ENCODE peak calls at places on chromosomes 1 and 21, in seven cellular contexts. G, O, H, Y, N, M and R are unnamed samples.
A peak's percentile ranks its signal among the peaks of the same experiment; 100 is the strongest.

GRCh38 chr1:19596065-19596718 is 47.9 kb upstream of the NBL1 start:
- DNase-seq in G (no peak), O (no peak), Y (no peak), M (no peak), N (no peak), H (no peak), R (no peak)

GRCh38 chr1:37562984-37563383 is 6.2 kb downstream of the DNALI1 start:
- DNase-seq in G (no peak), Y (no peak), N (no peak), H (no peak), O (no peak), M (no peak), R (no peak)

GRCh38 chr1:36306210-36306901 is at the start of gene SH3D21:
- DNase-seq in M (peak; percentile 67), G (no peak), Y (peak; percentile 73), H (peak; percentile 48), N (no peak), O (peak; percentile 51), R (no peak)

GRCh38 chr1:7648761-7649384 is 122.2 kb upstream of the VAMP3 start:
- DNase-seq in N (no peak), H (peak; percentile 78), G (no peak), O (no peak), Y (peak; percentile 90), M (peak; percentile 14), R (no peak)

GRCh38 chr1:87528754-87529517 is 200.3 kb downstream of the LMO4 start:
- DNase-seq in H (no peak), M (no peak), G (no peak), O (no peak), N (no peak), Y (no peak), R (no peak)

GRCh38 chr1:29236743-29236992 is 346 bp downstream of the PTPRU start:
- DNase-seq in O (no peak), G (no peak), M (peak; percentile 31), H (peak; percentile 26), N (no peak), Y (no peak), R (peak; percentile 32)

GRCh38 chr1:208445710-208446702 is 201.8 kb upstream of the PLXNA2 start:
- DNase-seq in Y (no peak), M (peak; percentile 4), G (no peak), N (no peak), H (no peak), O (no peak), R (no peak)

GRCh38 chr1:244154882-244155531 is 103.9 kb downstream of the ZBTB18 start:
- DNase-seq in O (no peak), Y (peak; percentile 75), G (peak; percentile 75), H (no peak), N (peak; percentile 35), M (no peak), R (no peak)

GRCh38 chr1:195520757-195521156 is 1087.5 kb downstream of the KCNT2 start:
- DNase-seq in N (no peak), Y (no peak), H (no peak), G (no peak), O (no peak), M (no peak), R (no peak)

GRCh38 chr1:48718696-48719095 is 58.0 kb downstream of the BEND5 start:
- DNase-seq in G (no peak), M (no peak), H (no peak), O (no peak), Y (no peak), N (no peak), R (no peak)

GRCh38 chr1:28508435-28508754 is 2.6 kb downstream of the RCC1 start:
- DNase-seq in M (no peak), O (no peak), Y (no peak), H (no peak), N (no peak), G (no peak), R (peak; percentile 48)

GRCh38 chr1:47942238-47942629 is 55.0 kb downstream of the TRABD2B start:
- DNase-seq in G (no peak), H (no peak), O (no peak), M (no peak), Y (no peak), N (no peak), R (no peak)

GRCh38 chr1:227922501-227923352 is 25.0 kb downstream of the WNT9A start:
- DNase-seq in N (no peak), G (no peak), M (no peak), Y (no peak), O (no peak), H (no peak), R (no peak)

GRCh38 chr1:11731719-11732283 is 4.1 kb upstream of the AGTRAP start:
- DNase-seq in M (no peak), H (peak; percentile 77), O (peak; percentile 23), G (peak; percentile 84), N (peak; percentile 81), Y (peak; percentile 80), R (peak; percentile 33)

GRCh38 chr1:208107817-208108608 is 136.2 kb downstream of the PLXNA2 start:
- DNase-seq in H (peak; percentile 65), Y (peak; percentile 84), M (peak; percentile 28), O (no peak), N (no peak), G (no peak), R (no peak)

GRCh38 chr21:27719226-27719625 is 752.3 kb upstream of the ADAMTS5 start:
- DNase-seq in M (no peak), Y (no peak), O (no peak), N (no peak), H (no peak), G (no peak), R (no peak)

GRCh38 chr1:166905930-166906329 is 29.9 kb upstream of the TADA1 start:
- DNase-seq in N (no peak), Y (no peak), M (no peak), G (no peak), H (no peak), O (no peak), R (no peak)

GRCh38 chr1:93079685-93080141 is 630 bp downstream of the MTF2 start:
- DNase-seq in Y (peak; percentile 56), G (peak; percentile 34), H (peak; percentile 23), O (peak; percentile 16), M (no peak), N (peak; percentile 35), R (peak; percentile 47)

DNA sequence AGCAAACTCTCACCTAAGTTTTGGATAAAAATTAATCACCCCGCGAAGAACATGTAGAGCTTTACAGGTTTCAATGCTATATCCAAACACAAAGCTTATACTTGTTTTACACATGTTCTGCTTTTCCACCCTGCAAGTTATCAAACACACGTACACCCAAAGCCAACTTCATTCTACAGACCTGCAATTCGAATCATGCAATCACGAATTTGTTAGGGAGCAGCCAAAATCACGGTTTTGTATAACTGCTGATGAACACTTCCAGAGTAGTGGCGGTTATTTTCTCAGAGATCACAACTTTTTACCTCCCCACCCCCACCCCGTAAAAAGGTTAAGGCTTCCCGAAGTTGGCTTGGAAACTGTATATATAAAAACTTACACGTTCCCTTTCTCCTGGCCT is 1.4 kb downstream of the HMGN1 start:
- DNase-seq in H (no peak), Y (no peak), O (no peak), N (no peak), G (no peak), M (no peak), R (no peak)
- H3K27ac ChIP-seq in H (peak overlapping the region; percentile 99), Y (no peak overlapping the region), O (peak overlapping the region; percentile 89), N (no peak overlapping the region), G (no peak overlapping the region), M (peak overlapping the region; percentile 94), R (peak overlapping the region; percentile 92)

DNA sequence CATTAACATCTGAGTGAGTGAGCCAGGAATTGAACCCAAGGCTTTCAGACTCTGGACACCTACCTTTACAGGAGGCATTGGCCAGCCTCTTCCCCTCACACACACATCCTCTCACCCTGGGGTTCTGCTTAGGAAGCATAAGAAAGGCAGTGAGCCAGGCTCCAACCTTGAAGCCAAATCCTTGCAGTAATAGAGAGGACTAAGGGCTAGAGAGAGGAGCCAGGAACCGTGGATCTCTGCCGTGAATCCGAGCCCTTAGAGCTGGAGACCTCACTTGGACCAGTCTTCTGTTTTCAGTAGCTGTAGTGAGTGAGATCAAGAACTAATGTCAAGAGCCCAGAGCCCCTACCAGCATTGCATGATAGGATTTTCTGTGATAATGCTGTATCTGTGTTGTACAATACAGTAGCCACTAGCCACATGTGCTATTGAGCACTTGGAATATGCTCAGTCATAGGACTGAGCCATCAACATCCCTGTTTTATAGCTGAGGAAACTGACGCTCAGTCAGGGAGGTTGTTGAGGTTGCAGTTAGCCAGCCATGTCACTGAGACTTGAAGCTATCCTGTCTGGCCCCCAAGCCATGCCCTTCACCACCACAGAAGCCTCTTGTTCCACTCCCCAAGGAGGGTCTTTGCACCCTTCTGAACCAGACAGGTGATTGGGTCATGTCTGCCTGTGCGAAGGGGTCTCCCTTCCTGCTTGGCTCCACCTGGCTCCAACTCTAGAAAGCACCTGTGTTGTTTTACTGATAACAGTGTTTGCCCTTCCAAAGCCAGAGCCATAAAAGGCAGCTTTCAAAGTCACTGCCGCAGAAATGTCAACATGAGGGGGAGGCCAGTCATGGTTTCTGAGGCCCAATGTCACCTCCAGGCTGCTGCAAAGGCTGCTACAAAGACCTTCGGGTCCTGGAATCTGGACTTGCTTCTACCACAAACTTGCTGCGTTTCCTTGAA is 101.1 kb upstream of the JUN start:
- DNase-seq in G (no peak), H (no peak), M (no peak), O (no peak), N (no peak), Y (peak; percentile 74), R (no peak)
- H3K27ac ChIP-seq in G (no peak overlapping the region), H (peak overlapping the region; percentile 1), M (peak overlapping the region; percentile 81), O (no peak overlapping the region), N (peak overlapping the region; percentile 19), Y (peak overlapping the region; percentile 88), R (no peak overlapping the region)

GRCh38 chr1:33330906-33331305 is 10.0 kb upstream of the A3GALT2 start:
- DNase-seq in Y (no peak), M (no peak), H (no peak), G (no peak), O (no peak), N (no peak), R (no peak)

GRCh38 chr1:33331444-33332356 is 10.8 kb upstream of the A3GALT2 start:
- DNase-seq in M (no peak), H (no peak), Y (peak; percentile 46), O (no peak), N (no peak), G (no peak), R (no peak)

GRCh38 chr1:33334081-33334552 is 13.2 kb upstream of the A3GALT2 start:
- DNase-seq in G (no peak), N (no peak), M (no peak), Y (peak; percentile 86), O (no peak), H (peak; percentile 72), R (no peak)

GRCh38 chr1:33332881-33333280 is 12.0 kb upstream of the A3GALT2 start:
- DNase-seq in M (no peak), H (no peak), G (no peak), O (no peak), N (no peak), Y (peak; percentile 78), R (no peak)

GRCh38 chr1:33332357-33332789 is 11.5 kb upstream of the A3GALT2 start:
- DNase-seq in O (no peak), N (no peak), G (no peak), Y (peak; percentile 70), M (no peak), H (no peak), R (no peak)
- H3K27ac ChIP-seq in O (no peak overlapping the region), N (peak overlapping the region; percentile 58), G (peak overlapping the region; percentile 95), Y (peak overlapping the region; percentile 98), M (no peak overlapping the region), H (no peak overlapping the region), R (no peak overlapping the region)

DNA sequence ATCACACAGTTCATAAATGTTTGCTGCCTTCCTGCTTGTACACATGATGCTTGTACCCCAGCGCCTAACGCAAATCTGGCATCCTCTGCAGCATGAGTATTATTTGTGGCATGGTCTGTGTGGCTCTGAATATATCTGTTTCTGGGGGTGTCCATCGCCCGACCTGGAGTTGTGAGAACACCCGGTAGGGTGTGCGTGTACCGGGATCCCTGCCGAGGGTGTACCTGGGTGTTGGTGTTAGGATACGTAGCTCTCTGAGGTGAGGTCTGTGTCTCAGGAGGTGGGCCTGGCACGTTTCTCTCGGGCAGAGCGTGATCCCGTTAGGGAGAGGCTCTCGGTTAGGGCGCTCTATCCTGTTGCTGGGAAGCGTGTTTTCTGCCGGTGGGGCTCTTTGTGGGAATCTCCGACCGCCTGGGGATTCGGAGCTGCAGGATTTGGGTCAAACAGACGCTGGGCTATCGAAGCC is 10.4 kb upstream of the CDC20 start:
- DNase-seq in M (no peak), Y (no peak), O (no peak), H (no peak), G (no peak), N (no peak), R (no peak)
- H3K27ac ChIP-seq in M (peak overlapping the region; percentile 96), Y (peak overlapping the region; percentile 74), O (peak overlapping the region; percentile 69), H (peak overlapping the region; percentile 78), G (peak overlapping the region; percentile 86), N (peak overlapping the region; percentile 86), R (peak overlapping the region; percentile 62)